ENCODE peak calls at places on chromosomes 5 and 9, in nine cellular contexts. B is natural killer cell, F is fibroblast of pulmonary artery, Q is A549, Z is stomach, I is Calu3, U is heart left ventricle, R is GM13976, H is GM12864. K is an unnamed sample.

GRCh38 chr5:155631116-155631515 is 617.6 kb downstream of the KIF4B start:
- DNase-seq in B (no peak), F (no peak), Q (peak), Z (no peak), I (no peak), U (no peak), R (no peak), H (no peak), K (no peak)

GRCh38 chr5:153926201-153926600 is 112.5 kb downstream of the FAM114A2 start:
- DNase-seq in B (no peak), F (no peak), Q (no peak), Z (no peak), I (no peak), U (no peak), R (no peak), H (no peak), K (no peak)

GRCh38 chr9:35867538-35867937 is 2.7 kb downstream of the OR13J1 start:
- DNase-seq in B (no peak), F (no peak), Q (no peak), Z (no peak), I (no peak), U (no peak), R (no peak), H (no peak), K (no peak)

GRCh38 chr9:78821126-78821822 is 524.3 kb downstream of the PSAT1 start:
- DNase-seq in B (no peak), F (peak), Q (peak), Z (no peak), I (peak), U (no peak), R (peak), H (peak), K (peak)

GRCh38 chr9:138080979-138081378 is 203.4 kb downstream of the CACNA1B start:
- DNase-seq in B (no peak), F (no peak), Q (no peak), Z (peak), I (no peak), U (peak), R (no peak), H (no peak), K (no peak)

GRCh38 chr5:72392326-72392733 is 72.2 kb downstream of the PTCD2 start:
- DNase-seq in B (no peak), F (no peak), Q (no peak), Z (no peak), I (no peak), U (peak), R (no peak), H (no peak), K (no peak)

GRCh38 chr5:148910216-148910615 is 83.8 kb downstream of the ADRB2 start:
- DNase-seq in B (no peak), F (no peak), Q (no peak), Z (no peak), I (no peak), U (no peak), R (no peak), H (no peak), K (no peak)

GRCh38 chr5:161311141-161311708 is 235.3 kb downstream of the GABRB2 start:
- DNase-seq in B (no peak), F (no peak), Q (no peak), Z (no peak), I (no peak), U (no peak), R (peak), H (peak), K (peak)

GRCh38 chr5:160133071-160133917 is 14.0 kb upstream of the PWWP2A start:
- DNase-seq in B (no peak), F (peak), Q (no peak), Z (peak), I (no peak), U (peak), R (no peak), H (no peak), K (no peak)

GRCh38 chr5:9516591-9516990 is 29.3 kb downstream of the SEMA5A start:
- DNase-seq in B (no peak), F (no peak), Q (no peak), Z (no peak), I (no peak), U (no peak), R (no peak), H (no peak), K (no peak)
- TF ChIP-seq CTCF in B (no peak), F (no peak), Q (no peak), Z (no peak), I (no peak), U (no peak), R (no peak), H (no peak), K (no peak)

DNA sequence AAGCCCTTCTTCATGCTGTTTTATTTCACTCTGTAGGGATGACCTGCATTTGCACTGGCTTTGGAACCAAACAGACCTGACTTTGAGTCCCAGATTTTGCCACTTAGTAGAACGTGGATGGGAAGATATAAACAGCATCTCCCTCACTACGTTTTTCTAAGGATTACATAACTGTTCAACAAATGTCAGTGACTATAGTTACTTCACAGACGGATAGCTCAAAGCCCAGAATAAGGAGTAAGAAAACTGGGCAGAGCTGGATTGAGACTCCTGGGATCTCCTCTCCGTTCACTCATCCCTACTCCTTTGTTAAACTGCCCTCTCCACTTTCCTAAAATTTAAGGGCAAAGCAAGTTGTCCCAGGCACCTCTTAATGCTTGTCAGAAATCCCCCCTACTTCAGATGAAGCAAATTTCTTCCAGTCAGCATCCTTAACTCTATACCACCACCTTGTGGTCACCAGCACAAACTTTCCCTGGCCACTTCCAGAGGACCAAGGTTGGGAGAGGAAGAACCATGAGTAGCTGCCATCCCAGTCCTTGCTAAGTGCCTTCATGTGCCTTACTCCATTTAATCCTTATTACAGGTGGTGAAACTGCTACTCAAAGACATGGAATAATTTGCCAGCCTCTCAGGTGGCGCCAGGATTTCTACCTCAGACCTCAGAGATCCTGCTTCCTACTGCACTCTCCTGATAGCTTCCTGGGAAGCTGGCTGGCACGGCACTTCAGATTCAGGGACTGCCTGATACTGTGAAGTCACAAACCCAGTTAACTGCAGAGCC is 38.4 kb downstream of the EGR1 start:
- DNase-seq in B (no peak), F (peak), Q (peak), Z (peak), I (peak), U (peak), R (peak), H (peak), K (peak)
- TF ChIP-seq CTCF in B (peak), F (peak), Q (peak), Z (peak), I (peak), U (peak), R (peak), H (peak), K (peak)

DNA sequence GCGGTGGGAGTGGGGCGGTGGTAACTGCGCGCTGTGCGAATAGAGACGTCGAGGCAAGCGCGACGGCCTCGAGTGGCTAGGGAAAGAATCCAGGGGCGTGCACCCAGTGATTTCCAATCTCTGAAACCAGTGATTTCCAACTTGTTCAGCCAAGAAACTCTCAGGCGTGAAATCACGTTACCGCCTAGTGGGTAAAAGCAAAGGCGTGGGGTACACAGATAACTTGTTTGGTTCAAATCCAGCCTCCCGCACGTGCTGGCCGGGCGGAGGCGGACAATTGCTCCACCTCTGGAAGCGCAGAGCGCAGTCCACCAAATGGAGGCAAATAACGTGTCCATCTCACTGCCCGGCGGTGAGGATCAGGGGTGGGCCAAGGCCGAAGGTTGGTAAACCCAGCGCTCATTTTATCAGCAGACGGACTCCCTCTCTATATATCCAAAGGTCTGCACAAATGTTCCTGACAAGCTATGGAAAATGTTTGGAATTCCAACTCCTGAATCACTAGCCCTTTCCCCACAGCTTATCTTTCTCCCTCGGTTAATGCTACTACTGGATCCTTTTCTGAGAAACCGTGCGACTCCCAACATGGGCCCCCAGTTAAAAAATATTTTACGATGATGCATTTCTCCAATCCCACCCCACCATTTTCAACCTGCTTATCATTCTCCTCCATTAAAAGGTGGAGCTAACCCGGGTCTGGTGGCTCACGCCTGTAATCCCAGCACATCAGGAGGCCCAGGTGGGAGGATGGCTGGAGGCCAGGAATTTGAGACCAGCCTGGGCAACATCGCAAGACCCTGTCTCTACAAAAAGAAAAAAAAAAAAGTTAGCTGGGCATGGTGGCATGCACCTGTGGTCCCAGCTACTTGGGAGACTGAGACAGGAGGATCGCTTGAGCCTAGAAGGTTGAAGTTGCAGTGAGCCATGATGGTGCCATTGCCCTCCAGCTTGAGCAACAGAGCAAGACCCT is 950 bp upstream of the FNBP1 start:
- DNase-seq in B (no peak), F (peak), Q (no peak), Z (peak), I (no peak), U (no peak), R (no peak), H (no peak), K (no peak)
- TF ChIP-seq CTCF in B (peak), F (peak), Q (no peak), Z (no peak), I (no peak), U (no peak), R (no peak), H (no peak), K (no peak)

DNA sequence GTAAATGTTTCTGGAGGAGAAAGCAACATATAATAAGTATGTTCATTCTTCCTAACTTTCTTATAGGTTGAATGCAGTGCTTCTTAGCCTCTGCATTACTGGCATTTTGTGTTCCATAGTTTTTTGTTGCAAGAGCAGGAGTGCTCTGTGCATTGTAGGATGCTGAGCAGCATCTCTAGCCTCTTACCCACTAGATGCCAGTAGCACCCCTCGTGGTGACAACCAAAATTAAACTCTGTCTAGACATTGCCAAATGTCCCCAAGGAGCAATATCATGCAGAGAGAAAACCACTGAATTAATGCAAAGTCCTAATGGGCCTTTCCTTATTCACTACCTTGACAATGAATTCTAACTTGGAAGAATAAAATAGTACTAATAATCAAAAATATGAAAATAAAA is 147.0 kb downstream of the GLIS3 start:
- DNase-seq in B (no peak), F (no peak), Q (peak), Z (no peak), I (no peak), U (no peak), R (no peak), H (no peak), K (no peak)
- TF ChIP-seq CTCF in B (no peak), F (no peak), Q (peak), Z (no peak), I (no peak), U (no peak), R (no peak), H (peak), K (no peak)